ENCODE peak calls at places on chromosomes 2 and 18, in nine cellular contexts. T is SHP77; G is KBM-7; M is activated naive CD8-positive, alpha-beta T cell treated with anti-CD3 and anti-CD28 coated beads for 36 hours; E is germinal center; C is T-helper 17 cell; H is left cardiac atrium; X is CD4-positive, CD25-positive, alpha-beta regulatory T cell; P is GM10248. L is an unnamed sample.

GRCh38 chr2:168246483-168247340 is 683 bp downstream of the STK39 start:
- DNase-seq in T (no peak), G (peak), M (peak), E (peak), C (peak), H (peak), X (peak), P (peak), L (peak)

GRCh38 chr2:136006658-136007057 is 21.2 kb upstream of the DARS1 start:
- DNase-seq in T (no peak), G (no peak), M (no peak), E (no peak), C (no peak), H (no peak), X (no peak), P (no peak), L (no peak)

GRCh38 chr2:231397011-231397927 is 1.8 kb downstream of the B3GNT7 start:
- DNase-seq in T (no peak), G (no peak), M (no peak), E (no peak), C (no peak), H (no peak), X (no peak), P (no peak), L (peak)

GRCh38 chr2:235911633-235912032 is 256.6 kb downstream of the GBX2 start:
- DNase-seq in T (no peak), G (no peak), M (no peak), E (no peak), C (no peak), H (no peak), X (no peak), P (no peak), L (no peak)

GRCh38 chr18:25033747-25034471 is 318.1 kb downstream of the ZNF521 start:
- DNase-seq in T (no peak), G (no peak), M (no peak), E (no peak), C (no peak), H (no peak), X (no peak), P (no peak), L (no peak)

GRCh38 chr18:13375302-13376255 is 157.0 kb downstream of the LDLRAD4 start:
- DNase-seq in T (peak), G (no peak), M (peak), E (no peak), C (peak), H (peak), X (peak), P (peak), L (peak)

GRCh38 chr2:223760838-223761502 is 76.4 kb downstream of the AP1S3 start:
- DNase-seq in T (no peak), G (peak), M (peak), E (no peak), C (no peak), H (no peak), X (peak), P (peak), L (peak)

GRCh38 chr2:2664989-2665833 is 334.1 kb upstream of the MYT1L start:
- DNase-seq in T (peak), G (no peak), M (no peak), E (no peak), C (no peak), H (peak), X (no peak), P (no peak), L (no peak)

GRCh38 chr2:239153806-239154591 is 246.8 kb downstream of the HDAC4 start:
- DNase-seq in T (no peak), G (no peak), M (no peak), E (no peak), C (no peak), H (no peak), X (no peak), P (no peak), L (no peak)

GRCh38 chr2:241771286-241772062 is 5.1 kb upstream of the GAL3ST2 start:
- DNase-seq in T (no peak), G (no peak), M (no peak), E (no peak), C (no peak), H (peak), X (no peak), P (no peak), L (no peak)

GRCh38 chr2:204888222-204888621 is 342.9 kb downstream of the PARD3B start:
- DNase-seq in T (no peak), G (no peak), M (no peak), E (no peak), C (no peak), H (no peak), X (no peak), P (no peak), L (no peak)

GRCh38 chr2:186962085-186962747 is 113.2 kb upstream of the ZSWIM2 start:
- DNase-seq in T (no peak), G (no peak), M (no peak), E (no peak), C (no peak), H (no peak), X (no peak), P (no peak), L (no peak)

GRCh38 chr2:218024336-218024735 is 21.5 kb upstream of the TNS1 start:
- DNase-seq in T (no peak), G (no peak), M (no peak), E (no peak), C (no peak), H (no peak), X (no peak), P (no peak), L (no peak)